ENCODE peak calls at places on chromosomes 4 and X, in four cellular contexts. W is lung, H is bronchial epithelial cell, U is cardiac fibroblast. C is an unnamed sample.
A peak's percentile ranks its signal among the peaks of the same experiment; 100 is the strongest.

GRCh38 chrX:136097871-136098805 is 49.2 kb upstream of the FHL1 start:
- DNase-seq in U (no peak), W (no peak), H (no peak), C (no peak)

GRCh38 chrX:48999030-48999429 is 3.0 kb downstream of the GRIPAP1 start:
- DNase-seq in W (no peak), H (no peak), U (no peak), C (no peak)

GRCh38 chr4:70627620-70628019 is 924 bp upstream of the ENAM start:
- DNase-seq in W (no peak), H (peak; percentile 22), U (no peak), C (no peak)

GRCh38 chr4:88522702-88523324 is 763 bp downstream of the PYURF start:
- DNase-seq in W (no peak), U (peak; percentile 50), H (peak; percentile 37), C (no peak)

GRCh38 chrX:41529221-41529620 is 82.1 kb downstream of the NYX start:
- DNase-seq in W (no peak), H (no peak), U (no peak), C (no peak)

GRCh38 chr4:74671074-74671698 is 123.1 kb downstream of the BTC start:
- DNase-seq in H (peak; percentile 74), U (peak; percentile 88), W (peak; percentile 46), C (peak; percentile 17)

GRCh38 chrX:17591741-17592110 is 145.6 kb upstream of the SCML1 start:
- DNase-seq in W (no peak), U (peak; percentile 72), H (peak; percentile 55), C (peak; percentile 58)

GRCh38 chrX:74536142-74537010 is 78.0 kb downstream of the RLIM start:
- DNase-seq in U (peak; percentile 91), H (peak; percentile 49), W (peak; percentile 78), C (no peak)

GRCh38 chrX:110135618-110136017 is 132.7 kb downstream of the TMEM164 start:
- DNase-seq in H (no peak), U (no peak), W (no peak), C (no peak)

GRCh38 chrX:31580227-31580626 is 508.4 kb upstream of the FTHL17 start:
- DNase-seq in U (no peak), W (no peak), H (no peak), C (no peak)

GRCh38 chr4:22897520-22898108 is 204.9 kb downstream of the GBA3 start:
- DNase-seq in W (peak; percentile 29), H (peak; percentile 18), U (peak; percentile 33), C (no peak)

GRCh38 chr4:40210776-40211175 is 13.9 kb downstream of the RHOH start:
- DNase-seq in W (no peak), H (peak; percentile 55), U (no peak), C (no peak)
- H3K4me3 ChIP-seq in W (no peak overlapping the region), H (no peak overlapping the region), U (no peak overlapping the region), C (no peak overlapping the region)

GRCh38 chr4:146510942-146511341 is 10.8 kb downstream of the SLC10A7 start:
- DNase-seq in U (no peak), H (no peak), W (no peak), C (no peak)
- TF ChIP-seq CTCF in U (no peak), H (no peak), W (no peak), C (no peak)

DNA sequence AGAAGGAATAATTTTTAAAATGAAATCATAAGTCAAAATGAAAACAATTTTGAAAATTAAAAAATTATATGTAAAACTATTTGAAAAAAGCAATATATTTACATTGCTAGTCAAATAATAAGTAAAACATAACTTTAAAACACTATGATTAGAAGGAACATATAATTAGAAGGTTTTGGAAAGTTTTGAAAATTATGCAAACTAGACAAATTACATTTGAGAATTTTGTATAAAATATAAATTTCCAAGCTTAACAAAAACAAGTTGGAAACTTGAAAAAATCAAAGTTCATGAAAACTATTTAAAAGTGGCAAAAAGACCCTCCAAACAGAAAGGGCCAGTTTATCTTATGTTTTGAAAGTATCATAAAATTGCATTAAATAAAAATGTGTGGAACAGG is 67.6 kb upstream of the TLL1 start:
- DNase-seq in U (no peak), W (no peak), H (no peak), C (no peak)
- H3K4me3 ChIP-seq in U (no peak overlapping the region), W (no peak overlapping the region), H (no peak overlapping the region), C (no peak overlapping the region)

DNA sequence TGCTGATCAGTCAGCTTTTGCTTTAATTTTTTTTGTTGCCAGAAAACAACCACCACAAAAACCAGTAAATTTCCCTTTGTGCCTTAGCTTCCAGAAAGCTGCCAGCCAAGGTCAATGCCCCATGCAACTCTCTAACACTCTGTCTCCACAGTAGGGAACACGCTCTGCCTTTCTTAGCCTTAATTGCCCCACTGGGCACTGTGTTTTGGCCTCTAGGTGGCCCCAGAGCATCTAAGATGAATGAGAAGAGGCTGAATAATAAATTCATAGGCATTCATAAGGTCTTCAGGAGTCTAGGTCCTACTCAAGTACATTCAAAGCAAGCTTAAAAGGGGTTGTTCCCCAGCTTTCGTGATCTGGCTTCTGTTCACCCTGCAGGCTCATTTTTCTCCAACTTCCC is 57.7 kb upstream of the PASD1 start:
- DNase-seq in W (no peak), H (peak; percentile 13), U (no peak), C (no peak)
- TF ChIP-seq CTCF in W (no peak), H (peak; percentile 53), U (no peak), C (no peak)

GRCh38 chr4:137509855-137510282 is 22.4 kb downstream of the PCDH18 start:
- DNase-seq in W (no peak), H (no peak), U (peak; percentile 39), C (no peak)

GRCh38 chr4:137514401-137515116 is 17.7 kb downstream of the PCDH18 start:
- DNase-seq in U (no peak), W (no peak), H (no peak), C (peak; percentile 48)

DNA sequence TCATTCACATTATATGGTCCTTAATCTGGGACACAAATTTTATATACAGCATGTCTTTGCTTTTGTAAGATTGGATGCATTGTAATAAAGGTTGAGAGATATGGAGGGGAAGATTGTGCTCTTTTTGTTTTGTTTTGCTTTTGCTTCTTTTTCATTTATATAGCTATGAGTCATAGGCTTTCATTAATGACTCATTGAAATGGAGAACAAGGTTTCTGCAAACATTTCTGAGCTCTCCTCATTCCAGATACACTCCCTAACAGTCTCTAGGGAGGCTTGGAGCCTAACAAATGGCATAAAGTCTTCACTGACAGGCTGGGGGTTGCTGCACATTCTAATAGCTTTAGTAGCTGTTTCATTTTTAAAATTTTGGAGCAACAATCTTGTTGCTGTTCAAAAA is 21.4 kb downstream of the PCDH18 start:
- DNase-seq in U (peak; percentile 98), W (no peak), H (peak; percentile 82), C (peak; percentile 82)
- H3K4me3 ChIP-seq in U (no peak overlapping the region), W (no peak overlapping the region), H (no peak overlapping the region), C (no peak overlapping the region)

DNA sequence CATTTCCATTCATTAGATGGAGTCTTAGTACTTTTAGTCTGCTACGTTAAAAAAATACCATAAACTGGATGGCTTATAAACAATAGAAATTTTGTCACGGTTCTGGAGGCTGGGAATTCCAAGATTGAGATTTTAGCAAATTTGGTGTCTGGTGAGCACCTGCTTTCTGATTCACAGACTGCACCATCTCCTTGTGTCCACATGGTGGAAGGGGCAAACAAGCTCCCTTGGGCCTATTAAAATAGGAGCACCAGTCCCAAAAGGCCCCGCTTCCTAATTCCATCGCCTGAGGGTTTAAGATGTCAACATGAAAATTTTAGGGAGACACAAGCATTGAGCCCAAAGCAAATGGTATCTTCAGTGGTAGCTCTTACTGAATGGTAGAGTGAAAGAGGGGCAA is 120.5 kb upstream of the MAP9 start:
- DNase-seq in U (no peak), W (no peak), H (no peak), C (no peak)
- TF ChIP-seq CTCF in U (peak; percentile 8), W (no peak), H (peak; percentile 3), C (no peak)

GRCh38 chr4:6470502-6471302 is 1.7 kb downstream of the PPP2R2C start:
- DNase-seq in H (peak; percentile 12), U (peak; percentile 41), W (no peak), C (no peak)
- H3K4me3 ChIP-seq in H (peak overlapping the region; percentile 2), U (peak overlapping the region; percentile 26), W (peak overlapping the region; percentile 13), C (peak overlapping the region; percentile 34)

GRCh38 chr4:33160126-33160525 is 2440.0 kb downstream of the PCDH7 start:
- DNase-seq in U (peak; percentile 81), W (no peak), H (peak; percentile 13), C (peak; percentile 16)
- TF ChIP-seq CTCF in U (peak; percentile 61), W (no peak), H (peak; percentile 30), C (peak; percentile 65)